ENCODE peak calls at places on chromosome 19, in nine cellular contexts. T is GM23338, V is thyroid gland, W is Caco-2, U is vagina, P is ovary, I is SK-N-SH, Z is mucosa of descending colon, L is brain microvascular endothelial cell. J is an unnamed sample.
A peak's percentile ranks its signal among the peaks of the same experiment; 100 is the strongest.

GRCh38 chr19:47813304-47813994 is 8.3 kb upstream of the CRX start:
- DNase-seq in T (peak; percentile 93), V (peak; percentile 59), W (peak; percentile 85), U (no peak), P (peak; percentile 28), I (peak; percentile 86), Z (peak; percentile 73), L (peak; percentile 23), J (peak; percentile 25)

GRCh38 chr19:17920527-17920926 is 12.3 kb upstream of the CCDC124 start:
- DNase-seq in T (no peak), V (no peak), W (no peak), U (no peak), P (no peak), I (no peak), Z (no peak), L (no peak), J (no peak)

GRCh38 chr19:31574251-31574973 is 225.2 kb upstream of the TSHZ3 start:
- DNase-seq in T (peak; percentile 49), V (no peak), W (no peak), U (peak; percentile 58), P (no peak), I (no peak), Z (no peak), L (no peak), J (no peak)

GRCh38 chr19:48332351-48332661 is 7.0 kb downstream of the EMP3 start:
- DNase-seq in T (no peak), V (no peak), W (no peak), U (no peak), P (no peak), I (no peak), Z (no peak), L (no peak), J (no peak)

GRCh38 chr19:43683905-43684304 is 13.9 kb upstream of the PLAUR start:
- DNase-seq in T (no peak), V (no peak), W (no peak), U (no peak), P (no peak), I (no peak), Z (no peak), L (no peak), J (no peak)

GRCh38 chr19:2376784-2377519 is 16.9 kb downstream of the TMPRSS9 start:
- DNase-seq in T (no peak), V (no peak), W (no peak), U (no peak), P (no peak), I (no peak), Z (no peak), L (no peak), J (no peak)

GRCh38 chr19:13946414-13946813 is 5.9 kb upstream of the DCAF15 start:
- DNase-seq in T (no peak), V (no peak), W (no peak), U (no peak), P (no peak), I (no peak), Z (no peak), L (no peak), J (peak; percentile 95)

GRCh38 chr19:2355168-2356035 is 4.7 kb upstream of the TMPRSS9 start:
- DNase-seq in T (no peak), V (no peak), W (no peak), U (no peak), P (no peak), I (no peak), Z (no peak), L (no peak), J (no peak)

GRCh38 chr19:1098177-1099051 is 3.2 kb upstream of the POLR2E start:
- DNase-seq in T (no peak), V (no peak), W (peak; percentile 83), U (no peak), P (no peak), I (no peak), Z (no peak), L (no peak), J (peak; percentile 72)

GRCh38 chr19:45049073-45049736 is 10.4 kb downstream of the CLASRP start:
- DNase-seq in T (no peak), V (no peak), W (no peak), U (no peak), P (no peak), I (no peak), Z (no peak), L (no peak), J (peak; percentile 48)

GRCh38 chr19:39448271-39448670 is 2.9 kb downstream of the SUPT5H start:
- DNase-seq in T (no peak), V (no peak), W (no peak), U (no peak), P (no peak), I (no peak), Z (peak; percentile 40), L (peak; percentile 54), J (peak; percentile 52)

GRCh38 chr19:28966737-28967401 is 246.1 kb downstream of the UQCRFS1 start:
- DNase-seq in T (no peak), V (no peak), W (no peak), U (no peak), P (no peak), I (no peak), Z (no peak), L (peak; percentile 5), J (no peak)

GRCh38 chr19:28960986-28961705 is 251.8 kb downstream of the UQCRFS1 start:
- DNase-seq in T (no peak), V (no peak), W (no peak), U (no peak), P (no peak), I (no peak), Z (no peak), L (peak; percentile 53), J (no peak)

GRCh38 chr19:28963481-28964245 is 249.3 kb downstream of the UQCRFS1 start:
- DNase-seq in T (no peak), V (no peak), W (no peak), U (no peak), P (no peak), I (no peak), Z (no peak), L (no peak), J (no peak)

GRCh38 chr19:28961772-28962500 is 251.0 kb downstream of the UQCRFS1 start:
- DNase-seq in T (no peak), V (no peak), W (no peak), U (no peak), P (no peak), I (no peak), Z (no peak), L (peak; percentile 28), J (no peak)

DNA sequence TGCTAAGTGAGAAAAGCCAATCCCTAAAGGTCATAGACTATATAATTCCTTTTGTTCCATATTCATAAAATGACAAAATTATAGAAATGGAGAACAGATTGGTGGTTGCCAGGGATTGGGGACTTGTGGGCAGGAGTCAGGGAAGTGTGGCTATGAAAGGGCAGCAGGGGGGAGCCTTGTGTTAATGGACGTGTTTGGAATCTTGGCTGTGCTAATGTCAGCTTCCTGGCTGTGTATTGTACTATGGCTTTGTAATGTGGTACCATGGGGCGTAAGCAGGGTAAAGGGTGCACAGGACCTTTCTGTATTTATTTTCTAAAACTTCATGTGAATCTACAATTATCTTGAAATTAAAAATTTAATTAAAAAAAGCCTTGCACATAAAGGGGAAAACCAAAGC is 248.5 kb downstream of the UQCRFS1 start:
- DNase-seq in T (no peak), V (no peak), W (no peak), U (no peak), P (no peak), I (no peak), Z (no peak), L (no peak), J (no peak)
- TF ChIP-seq CTCF in T (no peak), V (no peak), W (no peak), U (no peak), P (no peak), I (no peak), Z (no peak), L (no peak), J (no peak)

GRCh38 chr19:21115430-21115829 is 26.4 kb upstream of the ZNF431 start:
- DNase-seq in T (no peak), V (no peak), W (no peak), U (no peak), P (no peak), I (no peak), Z (no peak), L (no peak), J (no peak)
- H3K36me3 ChIP-seq in T (no peaks in the 10 kb centered on the region), V (peaks cover 5% of the 10 kb centered on the region), W (no peaks in the 10 kb centered on the region), U (peaks cover 20% of the 10 kb centered on the region), P (no peaks in the 10 kb centered on the region), I (peaks cover 20% of the 10 kb centered on the region), Z (no peaks in the 10 kb centered on the region), L (peaks cover 3% of the 10 kb centered on the region), J (peaks cover 3% of the 10 kb centered on the region)

DNA sequence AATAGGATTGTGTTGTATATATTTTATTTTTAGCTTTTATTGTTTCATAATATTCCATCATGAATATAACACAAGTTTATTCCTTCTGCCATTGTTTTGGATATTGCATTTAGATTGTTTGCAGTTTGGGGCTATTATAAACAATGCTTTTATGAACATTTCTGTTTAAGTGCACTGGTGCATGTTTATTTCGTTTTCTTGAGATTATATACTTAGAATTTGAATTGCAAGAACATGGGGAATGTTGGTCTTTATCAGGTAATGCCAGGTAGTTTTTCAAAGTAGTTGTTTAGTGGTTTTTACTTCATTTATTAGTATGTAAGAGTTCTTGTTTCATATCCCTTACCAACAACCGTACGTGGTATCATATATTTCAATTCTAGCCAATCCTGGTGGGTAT is 4.3 kb downstream of the LSM14A start:
- DNase-seq in T (no peak), V (no peak), W (no peak), U (no peak), P (no peak), I (no peak), Z (no peak), L (no peak), J (no peak)
- H3K4me3 ChIP-seq in T (no peak overlapping the region), V (no peak overlapping the region), W (no peak overlapping the region), U (no peak overlapping the region), P (no peak overlapping the region), I (peak overlapping the region; percentile 7), Z (no peak overlapping the region), L (no peak overlapping the region), J (no peak overlapping the region)

GRCh38 chr19:6425732-6426686 is 1.4 kb upstream of the KHSRP start:
- DNase-seq in T (no peak), V (no peak), W (peak; percentile 68), U (no peak), P (peak; percentile 31), I (peak; percentile 27), Z (no peak), L (no peak), J (no peak)
- TF ChIP-seq CTCF in T (peak; percentile 60), V (no peak), W (no peak), U (no peak), P (no peak), I (peak; percentile 21), Z (no peak), L (peak; percentile 2), J (peak; percentile 19)

J was measured in bronchial epithelial cell.